ENCODE peak calls at places on chromosomes 7 and 10, in four cellular contexts. P is CD4-positive, alpha-beta T cell; J is adrenal gland; E is AG04450. A is an unnamed sample.

GRCh38 chr7:45975367-45975766 is 54.3 kb upstream of the IGFBP3 start:
- DNase-seq in E (no peak), P (no peak), J (no peak), A (no peak)

GRCh38 chr10:98217793-98218192 is 50.2 kb downstream of the LOXL4 start:
- DNase-seq in J (no peak), E (no peak), P (no peak), A (no peak)

GRCh38 chr7:142323706-142324105 is 65.8 kb upstream of the PRSS58 start:
- DNase-seq in J (peak; percentile 26), E (no peak), P (peak; percentile 57), A (no peak)

GRCh38 chr7:5997210-5997808 is 11.5 kb downstream of the PMS2 start:
- DNase-seq in E (peak; percentile 32), J (peak; percentile 69), P (peak; percentile 40), A (no peak)

GRCh38 chr7:35336444-35336843 is 82.5 kb upstream of the TBX20 start:
- DNase-seq in J (no peak), E (no peak), P (no peak), A (no peak)

GRCh38 chr10:34854147-34854601 is 39.1 kb upstream of the PARD3 start:
- DNase-seq in P (no peak), J (peak; percentile 34), E (peak; percentile 18), A (no peak)

GRCh38 chr7:10874666-10875065 is 99.0 kb upstream of the PHF14 start:
- DNase-seq in P (no peak), E (no peak), J (no peak), A (no peak)

GRCh38 chr10:22550732-22551131 is 163.6 kb downstream of the PIP4K2A start:
- DNase-seq in E (no peak), P (peak; percentile 80), J (peak; percentile 52), A (peak; percentile 44)

GRCh38 chr10:71966046-71967004 is 2.1 kb downstream of the CHST3 start:
- DNase-seq in E (no peak), P (no peak), J (no peak), A (no peak)

GRCh38 chr7:141466151-141466904 is 84.9 kb upstream of the AGK start:
- DNase-seq in J (no peak), P (no peak), E (no peak), A (no peak)

GRCh38 chr7:20164420-20165145 is 52.6 kb downstream of the MACC1 start:
- DNase-seq in J (no peak), E (no peak), P (no peak), A (no peak)

GRCh38 chr10:100380400-100380799 is 33.4 kb downstream of the SCD start:
- DNase-seq in P (no peak), J (no peak), E (no peak), A (no peak)

GRCh38 chr7:35430547-35431153 is 176.8 kb upstream of the TBX20 start:
- DNase-seq in E (no peak), J (no peak), P (no peak), A (no peak)

GRCh38 chr7:17097668-17098297 is 200.7 kb upstream of the AHR start:
- DNase-seq in J (no peak), E (no peak), P (no peak), A (no peak)

GRCh38 chr10:17029581-17030271 is 99.9 kb downstream of the CUBN start:
- DNase-seq in P (peak; percentile 64), J (peak; percentile 63), E (no peak), A (no peak)

GRCh38 chr10:50527438-50528043 is 96.2 kb downstream of the SGMS1 start:
- DNase-seq in E (no peak), J (no peak), P (no peak), A (no peak)

GRCh38 chr10:131425752-131426529 is 114.4 kb upstream of the TCERG1L start:
- DNase-seq in E (no peak), J (peak; percentile 79), P (no peak), A (no peak)

GRCh38 chr7:151754142-151754590 is 122.7 kb downstream of the PRKAG2 start:
- DNase-seq in P (no peak), J (peak; percentile 91), E (peak; percentile 98), A (peak; percentile 65)

GRCh38 chr10:89378006-89378627 is at the start of gene IFIT1B:
- DNase-seq in E (no peak), J (no peak), P (no peak), A (no peak)

GRCh38 chr7:138204285-138204988 is 128.2 kb downstream of the AKR1D1 start:
- DNase-seq in P (no peak), J (no peak), E (no peak), A (no peak)

GRCh38 chr10:132910901-132911711 is 31.3 kb downstream of the CFAP46 start:
- DNase-seq in P (no peak), E (no peak), J (no peak), A (peak; percentile 14)

GRCh38 chr10:34575882-34576281 is 239.2 kb downstream of the PARD3 start:
- DNase-seq in J (no peak), P (no peak), E (no peak), A (no peak)

GRCh38 chr7:143250822-143251221 is 12.4 kb upstream of the GSTK1 start:
- DNase-seq in J (no peak), E (no peak), P (no peak), A (no peak)

GRCh38 chr7:69808401-69808800 is 210.1 kb downstream of the AUTS2 start:
- DNase-seq in J (no peak), E (no peak), P (no peak), A (no peak)

GRCh38 chr10:78765726-78766335 is 302.9 kb upstream of the ZMIZ1 start:
- DNase-seq in E (no peak), P (peak; percentile 10), J (no peak), A (no peak)

GRCh38 chr10:62422068-62422590 is 48.0 kb downstream of the ZNF365 start:
- DNase-seq in P (no peak), E (peak; percentile 58), J (no peak), A (no peak)

GRCh38 chr10:12063483-12063818 is 5.3 kb upstream of the DHTKD1 start:
- DNase-seq in P (no peak), E (no peak), J (no peak), A (no peak)

GRCh38 chr7:87206361-87206760 is 13.2 kb downstream of the TMEM243 start:
- DNase-seq in P (no peak), E (no peak), J (no peak), A (no peak)

GRCh38 chr10:99906470-99906869 is 103.3 kb downstream of the DNMBP start:
- DNase-seq in J (peak; percentile 69), E (peak; percentile 93), P (no peak), A (no peak)

GRCh38 chr10:43706166-43706565 is 57.5 kb upstream of the ZNF32 start:
- DNase-seq in E (no peak), J (no peak), P (no peak), A (no peak)

GRCh38 chr10:13858709-13859108 is 271.9 kb downstream of the PRPF18 start:
- DNase-seq in J (no peak), P (no peak), E (no peak), A (no peak)

GRCh38 chr10:84825330-84825729 is 496.9 kb downstream of the CCSER2 start:
- DNase-seq in J (no peak), P (no peak), E (no peak), A (no peak)

GRCh38 chr7:24821045-24821853 is 64.0 kb upstream of the GSDME start:
- DNase-seq in J (peak; percentile 47), P (peak; percentile 75), E (peak; percentile 80), A (no peak)

GRCh38 chr10:18713077-18713476 is 53.8 kb downstream of the ARL5B start:
- DNase-seq in J (peak; percentile 24), P (no peak), E (peak; percentile 60), A (no peak)

GRCh38 chr7:75796420-75796819 is 17.2 kb downstream of the CCL24 start:
- DNase-seq in E (no peak), J (no peak), P (no peak), A (no peak)
- TF ChIP-seq CTCF in E (no peak), J (no peak), P (no peak), A (no peak)

GRCh38 chr7:109476409-109476808 is 906.7 kb downstream of the DNAJB9 start:
- DNase-seq in J (no peak), E (no peak), P (no peak), A (no peak)

DNA sequence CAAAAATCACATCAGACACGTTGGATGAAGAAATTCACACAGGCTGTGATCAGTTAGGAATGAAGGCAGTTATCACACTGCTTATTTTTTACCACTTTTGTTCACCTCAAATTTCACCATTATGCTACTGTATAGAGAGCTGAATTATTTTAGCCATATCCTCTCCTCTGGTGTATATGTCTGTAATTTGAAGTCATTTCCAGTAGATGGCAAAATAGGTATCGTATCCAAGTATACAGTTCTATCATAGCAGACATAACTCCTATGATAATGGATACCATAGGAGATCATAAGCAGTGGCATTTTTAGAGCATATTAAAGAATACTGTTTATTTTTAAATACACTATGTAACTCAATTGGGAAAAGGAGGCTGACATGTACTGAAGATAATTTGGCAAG is 909.7 kb downstream of the DNAJB9 start:
- DNase-seq in P (no peak), E (no peak), J (no peak), A (no peak)
- TF ChIP-seq CTCF in P (no peak), E (no peak), J (no peak), A (no peak)

GRCh38 chr10:74880041-74880440 is 53.6 kb downstream of the KAT6B start:
- DNase-seq in P (no peak), E (peak; percentile 6), J (no peak), A (no peak)
- TF ChIP-seq CTCF in P (no peak), E (no peak), J (no peak), A (no peak)

DNA sequence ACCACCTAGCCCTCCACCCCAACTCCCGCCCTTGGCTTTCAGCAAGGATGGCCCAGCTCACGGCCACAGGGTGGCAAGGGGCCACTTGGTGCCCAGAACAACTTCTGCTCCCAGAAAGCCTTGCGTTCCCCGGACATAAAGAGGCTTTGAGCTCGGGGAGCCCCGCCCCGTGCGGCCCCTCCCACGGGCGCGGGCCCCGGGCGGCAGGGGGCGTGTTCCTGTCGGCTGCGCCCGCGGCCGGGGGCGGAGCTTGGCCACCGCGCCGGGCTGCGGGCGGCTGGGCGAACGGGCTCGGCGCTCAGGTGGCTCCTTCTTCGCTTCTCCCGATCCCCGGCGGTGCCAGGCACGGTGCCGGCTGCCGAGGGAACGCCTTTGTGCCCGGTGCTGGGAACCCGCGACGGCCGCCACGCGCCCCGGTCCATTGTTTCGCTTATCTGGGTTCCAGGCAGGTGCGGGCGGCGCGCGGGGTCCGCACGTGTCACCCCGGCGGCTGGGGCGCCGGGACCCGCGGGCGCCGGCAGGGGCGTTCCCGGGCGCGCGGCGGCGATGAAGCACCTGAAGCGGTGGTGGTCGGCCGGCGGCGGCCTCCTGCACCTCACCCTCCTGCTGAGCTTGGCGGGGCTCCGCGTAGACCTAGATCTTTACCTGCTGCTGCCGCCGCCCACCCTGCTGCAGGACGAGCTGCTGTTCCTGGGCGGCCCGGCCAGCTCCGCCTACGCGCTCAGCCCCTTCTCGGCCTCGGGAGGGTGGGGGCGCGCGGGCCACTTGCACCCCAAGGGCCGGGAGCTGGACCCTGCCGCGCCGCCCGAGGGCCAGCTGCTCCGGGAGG is at the start of gene NFE2L3:
- DNase-seq in E (no peak), P (peak; percentile 82), J (peak; percentile 69), A (peak; percentile 51)
- TF ChIP-seq CTCF in E (no peak), P (no peak), J (no peak), A (no peak)

A was measured in mesothelial cell of epicardium.